ENCODE peak calls at places on chromosomes 2 and 18, in six cellular contexts. K, T, N, Q, D and Y are unnamed samples.

GRCh38 chr2:42105330-42106256 is 57.8 kb downstream of the PKDCC start:
- DNase-seq in K (no peak), T (no peak), N (peak; percentile 65), Q (peak; percentile 86), D (peak; percentile 52), Y (peak; percentile 5)

GRCh38 chr18:28432350-28432749 is 255.4 kb upstream of the CDH2 start:
- DNase-seq in K (no peak), T (no peak), N (no peak), Q (no peak), D (no peak), Y (no peak)

GRCh38 chr2:7963787-7964186 is 718.1 kb upstream of the ID2 start:
- DNase-seq in K (no peak), T (no peak), N (no peak), Q (no peak), D (no peak), Y (no peak)

GRCh38 chr2:209727077-209727476 is 44.6 kb upstream of the UNC80 start:
- DNase-seq in K (no peak), T (no peak), N (no peak), Q (no peak), D (no peak), Y (no peak)

GRCh38 chr2:69437751-69438154 is 518 bp upstream of the NFU1 start:
- DNase-seq in K (no peak), T (peak; percentile 34), N (no peak), Q (no peak), D (no peak), Y (peak; percentile 44)

GRCh38 chr2:3536682-3537632 is 17.6 kb upstream of the ADI1 start:
- DNase-seq in K (no peak), T (no peak), N (no peak), Q (peak; percentile 83), D (peak; percentile 68), Y (no peak)

GRCh38 chr18:11980148-11980554 is 1.2 kb upstream of the IMPA2 start:
- DNase-seq in K (no peak), T (no peak), N (no peak), Q (no peak), D (no peak), Y (no peak)

GRCh38 chr2:127664895-127665225 is 10.5 kb downstream of the LIMS2 start:
- DNase-seq in K (no peak), T (no peak), N (no peak), Q (no peak), D (no peak), Y (no peak)

GRCh38 chr2:134460583-134460998 is 206.7 kb downstream of the MGAT5 start:
- DNase-seq in K (peak; percentile 69), T (no peak), N (no peak), Q (peak; percentile 70), D (peak; percentile 51), Y (peak; percentile 61)

GRCh38 chr2:154623819-154624218 is 74.7 kb upstream of the KCNJ3 start:
- DNase-seq in K (peak; percentile 55), T (no peak), N (no peak), Q (peak; percentile 35), D (peak; percentile 17), Y (peak; percentile 5)

GRCh38 chr2:10284108-10284870 is 18.4 kb upstream of the HPCAL1 start:
- DNase-seq in K (no peak), T (peak; percentile 16), N (no peak), Q (no peak), D (no peak), Y (no peak)

GRCh38 chr2:11344956-11345671 is 678 bp upstream of the ROCK2 start:
- DNase-seq in K (peak; percentile 42), T (peak; percentile 49), N (no peak), Q (peak; percentile 13), D (peak; percentile 93), Y (peak; percentile 15)

GRCh38 chr2:241368643-241369042 is 12.6 kb downstream of the FARP2 start:
- DNase-seq in K (no peak), T (no peak), N (no peak), Q (no peak), D (no peak), Y (no peak)

GRCh38 chr2:8525582-8526402 is 156.1 kb upstream of the ID2 start:
- DNase-seq in K (no peak), T (no peak), N (no peak), Q (peak; percentile 82), D (peak; percentile 21), Y (peak; percentile 99)

GRCh38 chr2:23666241-23667025 is 260.5 kb downstream of the ATAD2B start:
- DNase-seq in K (no peak), T (no peak), N (no peak), Q (no peak), D (no peak), Y (no peak)

GRCh38 chr2:149877064-149877463 is 289.5 kb upstream of the MMADHC start:
- DNase-seq in K (no peak), T (no peak), N (no peak), Q (no peak), D (no peak), Y (no peak)

GRCh38 chr2:230765611-230766300 is 53.1 kb downstream of the CAB39 start:
- DNase-seq in K (no peak), T (no peak), N (no peak), Q (no peak), D (peak; percentile 22), Y (no peak)

GRCh38 chr2:37080674-37081073 is 3.5 kb downstream of the HEATR5B start:
- DNase-seq in K (no peak), T (no peak), N (no peak), Q (peak; percentile 25), D (no peak), Y (no peak)

GRCh38 chr2:34242741-34243123 is 643.6 kb upstream of the FAM98A start:
- DNase-seq in K (no peak), T (no peak), N (no peak), Q (no peak), D (no peak), Y (no peak)

GRCh38 chr18:48902023-48902855 is 48.5 kb downstream of the SMAD7 start:
- DNase-seq in K (no peak), T (peak; percentile 77), N (no peak), Q (no peak), D (peak; percentile 87), Y (peak; percentile 79)

GRCh38 chr2:23250371-23250770 is 134.6 kb upstream of the KLHL29 start:
- DNase-seq in K (no peak), T (no peak), N (no peak), Q (no peak), D (no peak), Y (no peak)

GRCh38 chr2:109059474-109060165 is 69.4 kb upstream of the SH3RF3 start:
- DNase-seq in K (no peak), T (no peak), N (no peak), Q (no peak), D (no peak), Y (no peak)

GRCh38 chr2:73406996-73407395 is 21.4 kb downstream of the ALMS1 start:
- DNase-seq in K (no peak), T (no peak), N (no peak), Q (no peak), D (no peak), Y (no peak)

GRCh38 chr18:9804517-9805104 is 81.2 kb upstream of the TXNDC2 start:
- DNase-seq in K (no peak), T (no peak), N (no peak), Q (no peak), D (no peak), Y (peak; percentile 53)